ENCODE peak calls at places on chromosomes 6 and 20, in four cellular contexts. B is WTC11, Q is A549, N is K562. D is an unnamed sample.

GRCh38 chr6:714100-714499 is 21.2 kb upstream of the EXOC2 start:
- DNase-seq in N (no peak), Q (no peak), B (no peak), D (no peak)

GRCh38 chr20:4091332-4092135 is 76.2 kb upstream of the RNF24 start:
- DNase-seq in B (peak; percentile 82), N (peak; percentile 74), Q (peak; percentile 89), D (peak; percentile 67)

GRCh38 chr6:16671302-16672289 is 89.7 kb downstream of the ATXN1 start:
- DNase-seq in N (no peak), B (no peak), Q (no peak), D (peak; percentile 19)

GRCh38 chr6:2432258-2432657 is 186.9 kb upstream of the GMDS start:
- DNase-seq in B (no peak), Q (no peak), N (no peak), D (no peak)

GRCh38 chr6:168742146-168742782 is 301.3 kb downstream of the SMOC2 start:
- DNase-seq in N (no peak), B (no peak), Q (no peak), D (no peak)

GRCh38 chr6:467671-468082 is 76.1 kb downstream of the IRF4 start:
- DNase-seq in B (no peak), Q (no peak), N (no peak), D (no peak)

GRCh38 chr6:14770572-14770971 is 475.3 kb upstream of the JARID2 start:
- DNase-seq in B (no peak), N (no peak), Q (no peak), D (no peak)

GRCh38 chr6:158031445-158032353 is 50.0 kb downstream of the SYNJ2 start:
- DNase-seq in N (peak; percentile 66), Q (no peak), B (no peak), D (no peak)

GRCh38 chr6:34792605-34793500 is 970 bp downstream of the BLTP3A start:
- DNase-seq in B (peak; percentile 25), Q (peak; percentile 32), N (peak; percentile 41), D (peak; percentile 57)

GRCh38 chr6:14619419-14619781 is 501.8 kb downstream of the CD83 start:
- DNase-seq in Q (no peak), B (no peak), N (no peak), D (no peak)

GRCh38 chr6:49852975-49853374 is 13.4 kb downstream of the CRISP1 start:
- DNase-seq in N (peak; percentile 24), Q (no peak), B (no peak), D (no peak)

GRCh38 chr6:128305976-128306375 is 214.4 kb downstream of the PTPRK start:
- DNase-seq in Q (no peak), N (no peak), B (no peak), D (no peak)

GRCh38 chr6:35026434-35027222 is 114.5 kb downstream of the TCP11 start:
- DNase-seq in Q (no peak), N (peak; percentile 36), B (no peak), D (no peak)

GRCh38 chr6:141675957-141676356 is 456.8 kb upstream of the GJE1 start:
- DNase-seq in B (no peak), N (no peak), Q (no peak), D (no peak)

GRCh38 chr6:33590531-33591198 is 10.6 kb upstream of the BAK1 start:
- DNase-seq in Q (peak; percentile 33), N (no peak), B (no peak), D (peak; percentile 80)

GRCh38 chr6:112016335-112016734 is 37.6 kb upstream of the CCN6 start:
- DNase-seq in Q (no peak), B (no peak), N (no peak), D (no peak)

GRCh38 chr20:35560105-35560511 is 18.2 kb downstream of the ERGIC3 start:
- DNase-seq in Q (no peak), B (no peak), N (no peak), D (no peak)

GRCh38 chr20:23588434-23589403 is 17.0 kb downstream of the CST9 start:
- DNase-seq in N (no peak), Q (no peak), B (no peak), D (no peak)

GRCh38 chr20:34708621-34709043 is 4.5 kb downstream of the TP53INP2 start:
- DNase-seq in Q (peak; percentile 72), B (peak; percentile 77), N (peak; percentile 71), D (no peak)

GRCh38 chr6:119333707-119334295 is 15.8 kb downstream of the MAN1A1 start:
- DNase-seq in B (no peak), Q (no peak), N (no peak), D (no peak)

GRCh38 chr20:52793339-52793963 is 178.7 kb upstream of the TSHZ2 start:
- DNase-seq in Q (no peak), B (no peak), N (no peak), D (no peak)

DNA sequence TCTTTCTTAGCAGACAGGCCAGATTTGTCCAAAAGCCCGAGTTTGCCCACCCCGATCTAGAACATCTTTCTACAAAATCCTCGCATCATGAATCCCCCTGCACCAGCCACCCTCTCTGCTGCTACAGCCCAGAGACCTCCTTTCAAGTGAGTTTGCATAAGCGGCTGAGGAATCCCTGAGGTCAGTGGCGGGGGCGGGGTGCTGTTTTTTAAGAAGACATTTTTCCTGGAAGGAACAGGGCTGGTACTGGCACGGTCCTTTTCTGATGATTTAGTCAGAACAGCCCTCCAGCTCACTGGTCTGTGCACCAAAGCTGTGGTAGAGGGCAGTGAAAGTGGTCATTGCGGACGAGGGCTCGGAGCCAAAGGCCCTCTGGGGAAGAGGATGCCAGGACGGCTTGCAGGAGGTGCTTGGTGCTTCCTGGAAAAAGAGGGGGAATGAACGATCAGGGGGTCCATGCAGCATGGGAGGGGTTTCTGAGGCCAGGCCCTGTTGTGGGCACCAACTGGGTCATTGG is 50.5 kb downstream of the GNAS-AS1 start:
- DNase-seq in N (no peak), Q (no peak), B (no peak), D (no peak)
- TF ChIP-seq NR3C1 in N (no peak), Q (no peak), B (no peak), D (no peak)

GRCh38 chr20:49712918-49713778 is 530 bp downstream of the B4GALT5 start:
- DNase-seq in Q (peak; percentile 27), N (peak; percentile 39), B (peak; percentile 60), D (no peak)
- TF ChIP-seq NR3C1 in Q (no peak), N (no peak), B (no peak), D (no peak)

GRCh38 chr20:407953-408842 is at the start of gene RBCK1:
- DNase-seq in B (peak; percentile 70), N (peak; percentile 95), Q (peak; percentile 98), D (peak; percentile 85)
- TF ChIP-seq NR3C1 in B (peak; percentile 54), N (no peak), Q (no peak), D (no peak)

GRCh38 chr20:38804243-38804642 is 1.3 kb upstream of the PPP1R16B start:
- DNase-seq in N (no peak), Q (no peak), B (no peak), D (no peak)

GRCh38 chr20:38804682-38805501 is 605 bp upstream of the PPP1R16B start:
- DNase-seq in B (peak; percentile 48), N (peak; percentile 28), Q (no peak), D (no peak)

GRCh38 chr20:38806855-38807655 is 1.6 kb downstream of the PPP1R16B start:
- DNase-seq in B (peak; percentile 27), N (no peak), Q (no peak), D (no peak)

GRCh38 chr20:38805958-38806854 is 709 bp downstream of the PPP1R16B start:
- DNase-seq in N (peak; percentile 25), B (peak; percentile 44), Q (no peak), D (no peak)

GRCh38 chr20:38805502-38805957 is at the start of gene PPP1R16B:
- DNase-seq in Q (peak; percentile 26), B (peak; percentile 81), N (peak; percentile 66), D (no peak)
- TF ChIP-seq NR3C1 in Q (no peak), B (no peak), N (no peak), D (no peak)

DNA sequence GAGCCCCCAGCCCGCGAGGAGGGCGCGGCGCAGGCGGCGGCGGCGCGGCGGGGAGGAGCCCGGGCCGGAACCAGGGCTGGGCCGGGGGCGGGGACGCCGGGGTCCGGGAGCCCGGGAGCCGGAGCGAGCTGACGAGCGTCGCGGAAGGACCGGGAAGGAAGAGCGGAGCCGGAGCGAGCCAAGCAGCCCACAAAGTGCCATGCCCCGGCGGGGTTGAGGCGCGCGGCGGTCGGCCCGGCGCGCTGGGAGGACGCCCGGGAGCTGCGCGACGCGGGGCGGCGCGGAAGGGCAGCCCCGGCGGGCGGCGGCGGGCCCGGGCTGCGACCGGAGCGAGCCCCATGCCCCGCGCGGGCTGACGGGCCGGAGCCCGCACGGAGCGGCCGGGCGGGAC is 289 bp downstream of the FOXP4 start:
- DNase-seq in N (no peak), Q (no peak), B (no peak), D (no peak)
- TF ChIP-seq NR3C1 in N (no peak), Q (no peak), B (no peak), D (no peak)

GRCh38 chr6:130632897-130633296 is 194.3 kb upstream of the SMLR1 start:
- DNase-seq in N (no peak), Q (no peak), B (peak; percentile 14), D (no peak)
- TF ChIP-seq NR3C1 in N (no peak), Q (no peak), B (no peak), D (no peak)

GRCh38 chr6:53282741-53283140 is 66.0 kb downstream of the ELOVL5 start:
- DNase-seq in N (no peak), Q (no peak), B (no peak), D (no peak)
- TF ChIP-seq NR3C1 in N (no peak), Q (no peak), B (no peak), D (no peak)

DNA sequence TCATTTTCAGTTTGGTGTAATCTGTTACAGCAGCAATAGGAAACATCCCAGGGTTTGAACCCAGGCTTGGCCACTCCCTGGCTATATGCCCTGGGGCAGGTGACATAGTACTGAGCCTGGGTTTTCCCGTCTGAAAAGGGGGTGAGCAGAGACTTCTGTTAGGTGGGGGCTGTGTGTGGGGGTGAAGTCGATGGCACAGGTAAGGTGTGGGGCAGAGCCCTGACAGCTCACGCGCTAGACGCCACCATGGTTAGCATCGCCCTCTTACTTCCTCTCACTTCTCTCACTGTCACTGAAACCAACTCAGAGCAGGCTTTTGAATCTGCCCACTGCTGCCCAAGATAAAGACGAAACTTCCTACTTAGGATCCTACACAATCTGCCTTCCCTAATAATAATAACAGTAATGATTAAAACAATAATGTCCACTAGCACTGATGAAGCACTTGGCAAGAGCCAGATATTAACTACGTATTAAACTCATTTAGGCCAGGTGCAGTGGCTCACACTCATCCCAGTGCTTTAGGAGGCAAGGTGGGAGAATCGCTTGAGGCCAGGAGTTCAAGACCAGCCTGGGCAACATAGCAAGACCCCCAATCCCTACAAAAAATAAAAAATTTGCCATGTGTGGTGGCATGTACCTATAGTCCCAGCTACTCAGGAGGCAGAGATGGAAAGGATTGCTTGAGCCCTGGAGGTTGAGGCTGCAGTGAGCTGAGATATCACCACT is 117.9 kb upstream of the PTPN1 start:
- DNase-seq in N (no peak), Q (no peak), B (no peak), D (no peak)
- TF ChIP-seq NR3C1 in N (no peak), Q (no peak), B (no peak), D (no peak)

GRCh38 chr20:16606468-16606867 is 33.2 kb upstream of the KIF16B start:
- DNase-seq in B (no peak), N (no peak), Q (no peak), D (no peak)
- TF ChIP-seq NR3C1 in B (no peak), N (no peak), Q (no peak), D (no peak)

D was measured in HepG2.